ENCODE peak calls at places on chromosomes 4 and X, in five cellular contexts. M is GM20000, R is fibroblast of pulmonary artery, A is heart left ventricle, K is mesothelial cell of epicardium. P is an unnamed sample.

GRCh38 chr4:52822583-52823477 is 39.3 kb upstream of the RASL11B start:
- DNase-seq in M (no peak), R (peak), A (no peak), K (no peak), P (peak)

GRCh38 chr4:170875868-170876267 is 786.1 kb upstream of the AADAT start:
- DNase-seq in M (no peak), R (no peak), A (no peak), K (no peak), P (peak)

GRCh38 chrX:35340451-35340850 is 397.9 kb downstream of the FAM47B start:
- DNase-seq in M (no peak), R (no peak), A (no peak), K (no peak), P (peak)

GRCh38 chr4:128525387-128525786 is 237.8 kb upstream of the PGRMC2 start:
- DNase-seq in M (peak), R (peak), A (no peak), K (no peak), P (peak)

GRCh38 chrX:22060451-22060940 is 28.4 kb downstream of the PHEX start:
- DNase-seq in M (peak), R (peak), A (no peak), K (no peak), P (peak)

GRCh38 chr4:99946346-99947189 is at the start of gene DNAJB14:
- DNase-seq in M (peak), R (peak), A (peak), K (peak), P (peak)

GRCh38 chr4:151824647-151825046 is 63.8 kb upstream of the GATB start:
- DNase-seq in M (no peak), R (no peak), A (no peak), K (no peak), P (no peak)

GRCh38 chrX:145825896-145826295 is 8.3 kb downstream of the SLITRK2 start:
- DNase-seq in M (no peak), R (no peak), A (no peak), K (no peak), P (peak)

GRCh38 chr4:182916483-182917181 is 554 bp downstream of the DCTD start:
- DNase-seq in M (peak), R (peak), A (peak), K (no peak), P (peak)

GRCh38 chrX:120839506-120839905 is 36.2 kb downstream of the CT47B1 start:
- DNase-seq in M (no peak), R (peak), A (no peak), K (no peak), P (peak)

GRCh38 chr4:151356510-151356909 is 31.1 kb upstream of the SH3D19 start:
- DNase-seq in M (no peak), R (peak), A (no peak), K (no peak), P (peak)

GRCh38 chr4:1245481-1246051 is 3.4 kb downstream of the CTBP1 start:
- DNase-seq in M (peak), R (no peak), A (no peak), K (peak), P (no peak)

GRCh38 chr4:128299848-128300247 is 12.2 kb upstream of the PGRMC2 start:
- DNase-seq in M (no peak), R (no peak), A (no peak), K (no peak), P (no peak)

GRCh38 chr4:152162331-152162697 is 373.6 kb downstream of the FBXW7 start:
- DNase-seq in M (no peak), R (peak), A (no peak), K (no peak), P (no peak)

GRCh38 chr4:148030486-148030885 is 298.6 kb downstream of the ARHGAP10 start:
- DNase-seq in M (no peak), R (peak), A (no peak), K (no peak), P (peak)

GRCh38 chr4:81164623-81165416 is 50.2 kb downstream of the PRKG2 start:
- DNase-seq in M (no peak), R (no peak), A (no peak), K (no peak), P (peak)

GRCh38 chr4:155822572-155822971 is 43.5 kb downstream of the ASIC5 start:
- DNase-seq in M (no peak), R (no peak), A (no peak), K (no peak), P (no peak)

GRCh38 chrX:94831364-94831763 is 1157.4 kb downstream of the FAM133A start:
- DNase-seq in M (no peak), R (peak), A (no peak), K (no peak), P (peak)

GRCh38 chr4:184475096-184475461 is 729 bp upstream of the IRF2 start:
- DNase-seq in M (peak), R (peak), A (peak), K (no peak), P (peak)

GRCh38 chrX:123475068-123475724 is 257.7 kb downstream of the THOC2 start:
- DNase-seq in M (no peak), R (peak), A (no peak), K (no peak), P (peak)

GRCh38 chr4:104941661-104942062 is 205.0 kb upstream of the TET2 start:
- DNase-seq in M (peak), R (no peak), A (no peak), K (no peak), P (no peak)

GRCh38 chr4:1784395-1784788 is 8.7 kb upstream of the FGFR3 start:
- DNase-seq in M (no peak), R (no peak), A (no peak), K (no peak), P (no peak)

DNA sequence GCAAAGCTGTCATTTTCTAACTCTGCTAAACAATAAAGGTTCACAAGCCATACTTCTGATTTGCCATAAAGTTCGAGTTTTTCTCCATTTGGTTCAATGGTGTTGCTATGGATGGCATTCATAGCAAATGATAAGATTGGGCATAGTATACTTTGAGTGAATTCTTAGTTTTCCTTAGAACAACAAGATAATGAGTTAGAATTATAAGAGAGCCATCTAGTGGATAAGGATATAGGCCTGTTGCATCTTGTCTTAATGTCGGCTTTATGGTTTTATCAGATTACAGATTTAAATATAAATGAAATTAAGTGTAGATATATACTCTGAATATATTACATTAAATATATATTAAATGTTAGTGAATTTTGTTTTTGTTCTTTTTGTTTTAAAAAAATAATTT is 644.6 kb downstream of the IL1RAPL1 start:
- DNase-seq in M (no peak), R (peak), A (no peak), K (no peak), P (peak)
- TF ChIP-seq CTCF in M (no peak), R (peak), A (no peak), K (no peak), P (peak)

GRCh38 chrX:109889289-109890006 is 113.5 kb upstream of the TMEM164 start:
- DNase-seq in M (no peak), R (peak), A (no peak), K (no peak), P (peak)
- TF ChIP-seq CTCF in M (no peak), R (peak), A (no peak), K (no peak), P (no peak)

DNA sequence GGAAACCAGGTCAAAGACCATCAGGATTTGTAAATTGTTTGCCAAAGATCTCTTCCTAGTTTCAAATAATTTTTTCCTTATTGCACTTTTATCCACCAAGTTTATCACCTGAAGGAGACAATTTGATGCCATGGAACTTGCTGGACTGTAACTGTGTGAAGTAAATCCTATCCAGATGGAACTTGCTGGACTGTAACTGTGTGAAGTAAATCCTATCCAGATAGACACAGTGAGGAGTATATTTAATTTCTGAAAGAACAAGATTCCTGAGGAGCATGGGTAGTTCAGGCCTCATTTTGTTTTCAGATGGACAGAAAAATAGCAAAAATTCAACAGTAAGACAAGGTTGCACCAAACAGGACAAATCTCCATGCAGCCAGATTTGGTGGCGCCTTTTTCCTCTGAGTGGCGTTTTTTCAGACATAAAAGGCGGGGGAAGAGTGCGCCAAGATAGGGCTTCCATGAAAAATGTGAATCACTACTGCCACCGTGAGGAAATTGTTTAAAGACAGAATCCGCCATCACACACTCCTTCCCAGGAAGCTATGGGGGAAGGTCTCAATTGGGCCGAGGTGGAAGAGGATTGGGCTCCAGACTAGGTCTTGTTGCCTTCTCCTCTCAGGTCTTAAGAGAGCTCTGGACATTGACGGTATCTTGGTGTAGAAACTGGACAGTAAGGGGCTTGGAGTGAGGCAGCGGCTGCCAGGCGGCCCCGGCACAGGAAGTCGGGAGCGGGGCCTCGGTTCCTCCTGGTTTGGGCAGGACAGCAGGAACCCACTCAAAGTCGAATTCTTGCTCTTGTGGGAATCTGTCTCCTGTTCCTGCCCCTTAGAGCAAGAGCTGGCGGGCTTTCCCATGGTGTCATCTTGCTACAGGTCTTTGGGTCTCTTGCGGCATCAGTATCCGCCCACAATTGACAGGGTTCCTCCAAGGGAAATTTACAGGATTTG is 234.7 kb downstream of the OR13H1 start:
- DNase-seq in M (no peak), R (no peak), A (no peak), K (no peak), P (peak)
- TF ChIP-seq CTCF in M (no peak), R (no peak), A (peak), K (no peak), P (peak)

DNA sequence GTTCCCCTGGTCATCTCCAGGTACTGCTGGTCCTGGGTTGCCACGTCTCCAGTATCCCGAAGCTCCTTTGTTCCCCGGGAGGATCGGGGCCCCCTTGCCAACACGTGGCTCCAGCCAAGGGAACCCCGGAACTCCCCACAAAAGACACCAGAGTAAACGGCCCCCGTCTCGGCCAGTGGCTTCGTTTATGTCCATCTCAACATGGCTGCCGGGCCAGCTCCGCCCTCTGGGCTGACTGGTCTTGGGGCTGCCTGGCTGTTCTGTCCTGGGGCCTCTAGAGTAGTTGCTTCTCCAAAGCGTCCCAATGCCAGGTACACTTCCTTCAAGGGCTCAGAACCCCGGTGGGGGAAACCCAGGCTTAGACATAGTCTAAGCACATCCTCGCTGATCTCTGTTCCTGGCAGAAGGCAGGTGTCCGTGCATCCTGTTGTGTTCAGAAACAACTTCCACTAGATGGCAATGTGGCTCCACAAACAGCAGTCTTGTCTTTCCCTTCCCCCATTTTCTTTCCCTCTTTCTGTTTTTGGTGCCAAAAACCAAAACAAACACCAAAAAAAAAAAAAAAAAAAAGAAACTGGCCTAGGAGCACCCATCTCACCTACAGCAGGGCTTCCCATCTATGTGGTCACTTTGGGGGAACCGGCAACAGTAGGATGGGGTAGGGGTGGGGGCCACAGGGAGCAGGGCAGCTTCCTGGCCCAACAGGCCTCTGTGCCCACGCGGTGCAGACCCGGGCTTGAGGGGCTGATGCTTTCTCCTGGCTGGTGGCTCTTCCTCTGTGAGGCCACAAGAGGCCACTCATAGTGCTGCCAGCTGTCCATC is 35.3 kb downstream of the NBDY start:
- DNase-seq in M (peak), R (peak), A (peak), K (peak), P (peak)
- TF ChIP-seq CTCF in M (peak), R (peak), A (peak), K (no peak), P (peak)